ENCODE peak calls at places on chromosomes 7 and 10, in seven cellular contexts. W is GM23338, C is neuronal stem cell, P is lung, J is fibroblast of lung, G is activated B cell treated with CpG ODN at 0.5 μM for 24 hours, H is A172. A is an unnamed sample.
A peak's percentile ranks its signal among the peaks of the same experiment; 100 is the strongest.

GRCh38 chr7:142010952-142011548 is 15.4 kb downstream of the MGAM start:
- DNase-seq in C (no peak), W (no peak), P (no peak), J (no peak), H (no peak), G (no peak), A (no peak)

GRCh38 chr7:35549781-35550180 is 145.2 kb downstream of the HERPUD2 start:
- DNase-seq in W (no peak), C (no peak), P (no peak), H (no peak), G (no peak), J (no peak), A (no peak)

GRCh38 chr7:21300692-21301091 is 127.2 kb upstream of the SP4 start:
- DNase-seq in H (no peak), C (no peak), W (peak; percentile 35), P (no peak), J (no peak), G (no peak), A (peak; percentile 33)

GRCh38 chr7:74569501-74570075 is 87.9 kb upstream of the GTF2I start:
- DNase-seq in J (no peak), G (no peak), C (no peak), W (no peak), H (no peak), P (no peak), A (no peak)

GRCh38 chr7:8724080-8724718 is 290.8 kb downstream of the NXPH1 start:
- DNase-seq in P (no peak), J (no peak), H (peak; percentile 44), W (peak; percentile 91), G (no peak), C (peak; percentile 67), A (peak; percentile 86)

GRCh38 chr7:96178581-96178980 is 143.3 kb downstream of the SLC25A13 start:
- DNase-seq in J (no peak), H (no peak), G (no peak), C (no peak), P (no peak), W (no peak), A (no peak)

GRCh38 chr10:44752451-44753441 is 158.4 kb upstream of the TMEM72 start:
- DNase-seq in P (no peak), C (no peak), H (peak; percentile 97), G (no peak), J (peak; percentile 100), W (no peak), A (no peak)

GRCh38 chr10:42877496-42878030 is 95.0 kb downstream of the BMS1 start:
- DNase-seq in H (no peak), C (no peak), W (no peak), G (no peak), J (no peak), P (peak; percentile 24), A (no peak)

GRCh38 chr7:149774237-149775175 is 1.1 kb upstream of the ZNF467 start:
- DNase-seq in W (peak; percentile 64), C (no peak), J (no peak), G (no peak), H (no peak), P (no peak), A (no peak)

GRCh38 chr10:53508197-53508596 is 735.6 kb upstream of the MBL2 start:
- DNase-seq in H (no peak), C (no peak), J (no peak), G (no peak), P (no peak), W (peak; percentile 54), A (no peak)

GRCh38 chr7:44430054-44430453 is 60.4 kb downstream of the NUDCD3 start:
- DNase-seq in P (no peak), C (no peak), J (no peak), W (no peak), G (no peak), H (no peak), A (no peak)

GRCh38 chr7:87810130-87810529 is 66.0 kb downstream of the SLC25A40 start:
- DNase-seq in C (peak; percentile 23), G (no peak), H (no peak), P (no peak), J (no peak), W (peak; percentile 73), A (peak; percentile 43)

GRCh38 chr7:47513741-47514241 is 68.1 kb downstream of the TNS3 start:
- DNase-seq in G (no peak), P (no peak), C (no peak), H (peak; percentile 51), W (no peak), J (peak; percentile 93), A (no peak)

GRCh38 chr7:46390042-46390441 is 469.0 kb upstream of the IGFBP3 start:
- DNase-seq in J (no peak), P (no peak), W (no peak), H (no peak), C (no peak), G (no peak), A (no peak)

GRCh38 chr10:96370575-96371157 is 11.9 kb upstream of the OPALIN start:
- DNase-seq in J (peak; percentile 7), G (peak; percentile 42), W (peak; percentile 86), H (peak; percentile 60), P (peak; percentile 47), C (peak; percentile 58), A (peak; percentile 85)